ENCODE peak calls at places on chromosomes 1 and 21, in six cellular contexts. E, F, D, T, W and K are unnamed samples.

GRCh38 chr1:198889732-198890131 is 250.9 kb downstream of the PTPRC start:
- DNase-seq in F (no peak), E (no peak), D (no peak), W (no peak), T (no peak), K (no peak)

GRCh38 chr21:34521561-34521960 is 9.6 kb upstream of the KCNE1 start:
- DNase-seq in W (no peak), F (no peak), D (no peak), E (no peak), T (no peak), K (no peak)

GRCh38 chr1:14392887-14393365 is 205.6 kb upstream of the KAZN start:
- DNase-seq in D (no peak), F (no peak), T (no peak), E (no peak), W (no peak), K (no peak)

GRCh38 chr1:77170687-77171086 is 48.5 kb downstream of the PIGK start:
- DNase-seq in W (peak; percentile 67), E (no peak), D (no peak), F (no peak), T (peak; percentile 76), K (no peak)

GRCh38 chr1:157412308-157412707 is 140.0 kb downstream of the FCRL5 start:
- DNase-seq in D (no peak), W (no peak), E (no peak), F (no peak), T (no peak), K (no peak)

GRCh38 chr1:188817814-188818213 is 1659.8 kb downstream of the BRINP3 start:
- DNase-seq in W (no peak), F (no peak), T (no peak), E (no peak), D (no peak), K (no peak)

GRCh38 chr21:15199414-15199813 is 134.6 kb upstream of the NRIP1 start:
- DNase-seq in E (no peak), F (no peak), D (no peak), T (no peak), W (no peak), K (no peak)

GRCh38 chr1:196690582-196690981 is 38.7 kb downstream of the CFH start:
- DNase-seq in E (no peak), F (no peak), D (no peak), T (no peak), W (no peak), K (no peak)

GRCh38 chr1:201085902-201086735 is 26.1 kb downstream of the CACNA1S start:
- DNase-seq in F (peak; percentile 52), T (peak; percentile 62), E (no peak), W (peak; percentile 73), D (peak; percentile 69), K (peak; percentile 56)

GRCh38 chr1:1040004-1040991 is 20.4 kb downstream of the AGRN start:
- DNase-seq in D (peak; percentile 82), T (peak; percentile 85), F (peak; percentile 58), W (peak; percentile 94), E (peak; percentile 69), K (peak; percentile 49)

GRCh38 chr1:164308101-164308500 is 250.9 kb upstream of the PBX1 start:
- DNase-seq in W (no peak), T (no peak), E (no peak), F (no peak), D (no peak), K (no peak)

GRCh38 chr1:83931658-83932253 is 67.2 kb downstream of the TTLL7 start:
- DNase-seq in D (no peak), W (peak; percentile 81), T (peak; percentile 75), E (no peak), F (no peak), K (no peak)

GRCh38 chr1:167148388-167148787 is 54.5 kb downstream of the STYXL2 start:
- DNase-seq in W (no peak), F (no peak), D (no peak), E (no peak), T (no peak), K (no peak)

GRCh38 chr1:143698016-143698415 is 273.8 kb downstream of the FAM72C start:
- DNase-seq in T (peak; percentile 64), F (no peak), D (peak; percentile 74), W (peak; percentile 5), E (no peak), K (peak; percentile 41)

GRCh38 chr1:184425449-184426277 is 38.8 kb downstream of the C1orf21 start:
- DNase-seq in F (no peak), E (no peak), W (no peak), D (peak; percentile 85), T (no peak), K (no peak)

GRCh38 chr1:101137144-101138126 is 99.4 kb upstream of the S1PR1 start:
- DNase-seq in W (peak; percentile 82), E (no peak), F (no peak), D (no peak), T (peak; percentile 89), K (no peak)

GRCh38 chr1:119870917-119871486 is 25.3 kb downstream of the ADAM30 start:
- DNase-seq in E (peak; percentile 45), F (peak; percentile 75), D (peak; percentile 76), W (peak; percentile 83), T (peak; percentile 86), K (peak; percentile 75)

GRCh38 chr1:185857447-185857846 is 123.3 kb downstream of the HMCN1 start:
- DNase-seq in W (no peak), E (no peak), D (no peak), T (no peak), F (no peak), K (no peak)

GRCh38 chr1:56566040-56566774 is 13.2 kb downstream of the PLPP3 start:
- DNase-seq in F (no peak), W (no peak), E (no peak), T (no peak), D (no peak), K (no peak)

GRCh38 chr1:155947292-155947691 is 5.9 kb downstream of the RXFP4 start:
- DNase-seq in D (no peak), T (no peak), E (no peak), W (no peak), F (no peak), K (no peak)

GRCh38 chr21:15826147-15826780 is 96.5 kb downstream of the USP25 start:
- DNase-seq in T (peak; percentile 60), E (no peak), W (peak; percentile 48), D (peak; percentile 26), F (no peak), K (no peak)

GRCh38 chr1:68057564-68057963 is 7.1 kb upstream of the DIRAS3 start:
- DNase-seq in E (no peak), W (no peak), T (no peak), D (no peak), F (no peak), K (no peak)

GRCh38 chr1:24743404-24744211 is 1.6 kb upstream of the CLIC4 start:
- DNase-seq in W (peak; percentile 91), E (no peak), F (no peak), T (peak; percentile 87), D (no peak), K (no peak)

GRCh38 chr1:192810253-192810880 is 1.5 kb downstream of the RGS2 start:
- DNase-seq in D (peak; percentile 24), W (no peak), T (peak; percentile 81), E (no peak), F (peak; percentile 32), K (no peak)

GRCh38 chr1:245859510-245860114 is 647.5 kb downstream of the SMYD3 start:
- DNase-seq in D (no peak), E (no peak), T (no peak), W (peak; percentile 77), F (no peak), K (peak; percentile 13)

GRCh38 chr1:177239792-177240191 is 69.0 kb downstream of the BRINP2 start:
- DNase-seq in T (no peak), D (no peak), F (no peak), E (no peak), W (peak; percentile 44), K (no peak)

GRCh38 chr1:84969489-84970250 is 27.2 kb downstream of the MCOLN2 start:
- DNase-seq in F (no peak), W (no peak), E (no peak), D (no peak), T (no peak), K (no peak)

GRCh38 chr1:22646359-22646758 is 2.9 kb downstream of the C1QC start:
- DNase-seq in F (no peak), E (no peak), D (no peak), T (peak; percentile 35), W (peak; percentile 37), K (no peak)

GRCh38 chr1:85464497-85465098 is 361 bp downstream of the DDAH1 start:
- DNase-seq in D (peak; percentile 77), F (peak; percentile 57), E (peak; percentile 6), W (peak; percentile 90), T (peak; percentile 75), K (peak; percentile 87)

GRCh38 chr1:46673749-46674182 is 2.1 kb downstream of the TEX38 start:
- DNase-seq in E (no peak), D (no peak), F (no peak), W (peak; percentile 62), T (peak; percentile 33), K (no peak)

GRCh38 chr1:20279507-20279906 is 11.2 kb upstream of the VWA5B1 start:
- DNase-seq in W (peak; percentile 75), D (peak; percentile 43), T (peak; percentile 22), F (no peak), E (no peak), K (peak; percentile 62)

GRCh38 chr21:18369115-18369514 is 34.5 kb downstream of the TMPRSS15 start:
- DNase-seq in T (no peak), E (no peak), D (no peak), W (no peak), F (no peak), K (peak; percentile 16)

GRCh38 chr21:33578214-33578613 is 10.3 kb downstream of the DONSON start:
- DNase-seq in T (peak; percentile 25), F (no peak), E (no peak), W (peak; percentile 81), D (no peak), K (no peak)

GRCh38 chr1:152141971-152142584 is 16.9 kb downstream of the RPTN start:
- DNase-seq in D (peak; percentile 41), F (peak; percentile 62), W (peak; percentile 86), E (no peak), T (peak; percentile 80), K (peak; percentile 53)

GRCh38 chr1:52727114-52727586 is 897 bp downstream of the ZYG11B start:
- DNase-seq in D (peak; percentile 23), F (no peak), E (no peak), W (peak; percentile 58), T (no peak), K (no peak)

GRCh38 chr1:242523968-242524570 is 428 bp downstream of the PLD5 start:
- DNase-seq in T (peak; percentile 19), W (peak; percentile 45), E (no peak), D (no peak), F (no peak), K (peak; percentile 61)
- H3K4me3 ChIP-seq in T (peak overlapping the region; percentile 51), W (peak overlapping the region; percentile 51), E (no peak overlapping the region), D (peak overlapping the region; percentile 48), F (peak overlapping the region; percentile 66), K (peak overlapping the region; percentile 27)

GRCh38 chr1:226422478-226422877 is 14.6 kb upstream of the PARP1 start:
- DNase-seq in W (no peak), E (no peak), D (no peak), T (no peak), F (no peak), K (no peak)
- H3K4me3 ChIP-seq in W (no peak overlapping the region), E (no peak overlapping the region), D (no peak overlapping the region), T (no peak overlapping the region), F (no peak overlapping the region), K (no peak overlapping the region)

GRCh38 chr1:229340496-229340895 is 2.4 kb downstream of the CCSAP start:
- DNase-seq in W (no peak), D (no peak), T (no peak), E (no peak), F (no peak), K (no peak)
- H3K4me3 ChIP-seq in W (no peak overlapping the region), D (no peak overlapping the region), T (no peak overlapping the region), E (no peak overlapping the region), F (no peak overlapping the region), K (no peak overlapping the region)

GRCh38 chr1:18354657-18355056 is 126.1 kb upstream of the KLHDC7A start:
- DNase-seq in T (no peak), W (no peak), E (no peak), F (no peak), D (no peak), K (no peak)
- H3K4me3 ChIP-seq in T (no peak overlapping the region), W (no peak overlapping the region), E (no peak overlapping the region), F (no peak overlapping the region), D (no peak overlapping the region), K (no peak overlapping the region)